ENCODE peak calls at places on chromosomes 6 and 20, in seven cellular contexts. Y, V, T, D, K, U and W are unnamed samples.
A peak's percentile ranks its signal among the peaks of the same experiment; 100 is the strongest.

GRCh38 chr6:159505140-159505922 is 187.7 kb downstream of the SOD2 start:
- DNase-seq in Y (no peak), V (no peak), T (no peak), D (no peak), K (no peak), U (no peak), W (no peak)

GRCh38 chr6:155311076-155311475 is 3.2 kb downstream of the TFB1M start:
- DNase-seq in Y (no peak), V (no peak), T (no peak), D (no peak), K (peak; percentile 60), U (peak; percentile 56), W (no peak)

GRCh38 chr20:63826753-63827152 is 4.3 kb downstream of the ZBTB46 start:
- DNase-seq in Y (no peak), V (no peak), T (no peak), D (no peak), K (no peak), U (no peak), W (no peak)

GRCh38 chr6:16222826-16223225 is 15.6 kb upstream of the GMPR start:
- DNase-seq in Y (no peak), V (no peak), T (no peak), D (no peak), K (no peak), U (no peak), W (no peak)

GRCh38 chr20:34290471-34290870 is 12.7 kb downstream of the AHCY start:
- DNase-seq in Y (no peak), V (no peak), T (no peak), D (no peak), K (no peak), U (no peak), W (no peak)

GRCh38 chr6:82458147-82458546 is 94.5 kb downstream of the TPBG start:
- DNase-seq in Y (no peak), V (no peak), T (no peak), D (no peak), K (no peak), U (peak; percentile 2), W (no peak)

GRCh38 chr20:57231161-57231560 is 35.3 kb downstream of the BMP7 start:
- DNase-seq in Y (no peak), V (no peak), T (no peak), D (no peak), K (no peak), U (no peak), W (no peak)

GRCh38 chr20:31711416-31712111 is 11.1 kb downstream of the BCL2L1 start:
- DNase-seq in Y (no peak), V (no peak), T (no peak), D (no peak), K (no peak), U (no peak), W (no peak)

GRCh38 chr20:33660035-33660684 is 2.0 kb upstream of the C20orf144 start:
- DNase-seq in Y (no peak), V (no peak), T (peak; percentile 42), D (no peak), K (no peak), U (no peak), W (no peak)

GRCh38 chr6:157555795-157556645 is 175.0 kb downstream of the ZDHHC14 start:
- DNase-seq in Y (no peak), V (no peak), T (no peak), D (no peak), K (no peak), U (no peak), W (no peak)

GRCh38 chr6:54086439-54086838 is 24.8 kb upstream of the MLIP start:
- DNase-seq in Y (no peak), V (no peak), T (no peak), D (no peak), K (no peak), U (no peak), W (no peak)

GRCh38 chr6:144219056-144219685 is 66.0 kb upstream of the UTRN start:
- DNase-seq in Y (no peak), V (peak; percentile 25), T (no peak), D (peak; percentile 64), K (no peak), U (peak; percentile 82), W (peak; percentile 59)

GRCh38 chr6:128280960-128281359 is 239.4 kb downstream of the PTPRK start:
- DNase-seq in Y (peak; percentile 42), V (no peak), T (no peak), D (no peak), K (no peak), U (no peak), W (no peak)

GRCh38 chr20:5434116-5434515 is 117.4 kb upstream of the PROKR2 start:
- DNase-seq in Y (no peak), V (no peak), T (no peak), D (no peak), K (no peak), U (no peak), W (no peak)

GRCh38 chr6:37822851-37823682 is 3.5 kb downstream of the ZFAND3 start:
- DNase-seq in Y (no peak), V (no peak), T (no peak), D (peak; percentile 35), K (peak; percentile 79), U (no peak), W (no peak)

GRCh38 chr6:4567141-4567540 is 209.1 kb upstream of the CDYL start:
- DNase-seq in Y (no peak), V (no peak), T (no peak), D (peak; percentile 46), K (no peak), U (peak; percentile 59), W (no peak)

GRCh38 chr6:33628401-33628964 is 7.4 kb downstream of the ITPR3 start:
- DNase-seq in Y (no peak), V (no peak), T (no peak), D (no peak), K (no peak), U (no peak), W (no peak)

GRCh38 chr20:38847840-38848239 is 42.3 kb downstream of the PPP1R16B start:
- DNase-seq in Y (no peak), V (no peak), T (no peak), D (no peak), K (no peak), U (no peak), W (no peak)

GRCh38 chr6:170283212-170284081 is 7.4 kb downstream of the DLL1 start:
- DNase-seq in Y (no peak), V (no peak), T (no peak), D (no peak), K (peak; percentile 25), U (no peak), W (no peak)

GRCh38 chr20:36017034-36017951 is 48.9 kb downstream of the CNBD2 start:
- DNase-seq in Y (no peak), V (no peak), T (peak; percentile 71), D (peak; percentile 53), K (peak; percentile 50), U (peak; percentile 85), W (no peak)
- TF ChIP-seq CTCF in Y (no peak), V (no peak), T (no peak), D (no peak), K (no peak), U (no peak), W (no peak)

DNA sequence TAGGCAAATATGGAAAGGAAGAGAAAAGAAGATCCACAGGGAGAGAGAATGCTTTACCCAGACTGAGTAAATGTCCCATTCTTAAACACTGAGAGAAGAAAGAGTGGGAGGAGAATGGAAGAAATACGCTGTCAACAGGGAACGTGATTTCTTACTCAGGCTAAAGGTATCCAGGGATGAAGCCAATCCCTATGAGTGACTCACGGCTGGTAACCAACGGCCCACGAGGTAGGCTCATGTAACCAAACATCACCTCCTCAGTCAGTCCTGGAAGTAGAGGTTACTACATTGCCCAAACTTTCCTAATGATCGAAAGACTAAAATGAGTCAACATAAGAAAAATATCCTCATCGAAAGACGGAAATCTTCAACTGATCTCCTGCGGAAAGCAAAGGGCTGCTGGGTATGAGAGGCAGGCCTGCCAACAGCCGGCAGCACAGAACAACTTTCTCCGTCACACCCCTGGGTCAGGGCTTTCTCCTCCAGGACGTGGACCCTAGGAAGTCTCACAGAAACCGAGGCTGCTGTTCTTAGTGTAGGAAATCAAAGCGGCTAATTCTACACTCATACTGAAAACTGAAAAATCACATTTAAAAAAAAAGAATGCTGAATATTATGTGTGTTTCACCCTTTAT is 292.6 kb downstream of the GMDS start:
- DNase-seq in Y (no peak), V (no peak), T (no peak), D (peak; percentile 97), K (no peak), U (peak; percentile 98), W (no peak)
- TF ChIP-seq CTCF in Y (no peak), V (no peak), T (no peak), D (no peak), K (no peak), U (peak; percentile 38), W (no peak)

GRCh38 chr20:62135573-62136266 is 7.5 kb downstream of the PSMA7 start:
- DNase-seq in Y (no peak), V (no peak), T (no peak), D (no peak), K (no peak), U (no peak), W (no peak)

GRCh38 chr20:62137478-62138203 is 5.6 kb downstream of the PSMA7 start:
- DNase-seq in Y (no peak), V (no peak), T (no peak), D (no peak), K (no peak), U (no peak), W (no peak)

GRCh38 chr20:62136283-62137091 is 6.7 kb downstream of the PSMA7 start:
- DNase-seq in Y (peak; percentile 67), V (no peak), T (peak; percentile 80), D (peak; percentile 76), K (peak; percentile 77), U (peak; percentile 83), W (peak; percentile 71)

GRCh38 chr20:62138204-62138543 is 5.0 kb downstream of the PSMA7 start:
- DNase-seq in Y (no peak), V (no peak), T (no peak), D (no peak), K (no peak), U (no peak), W (no peak)

DNA sequence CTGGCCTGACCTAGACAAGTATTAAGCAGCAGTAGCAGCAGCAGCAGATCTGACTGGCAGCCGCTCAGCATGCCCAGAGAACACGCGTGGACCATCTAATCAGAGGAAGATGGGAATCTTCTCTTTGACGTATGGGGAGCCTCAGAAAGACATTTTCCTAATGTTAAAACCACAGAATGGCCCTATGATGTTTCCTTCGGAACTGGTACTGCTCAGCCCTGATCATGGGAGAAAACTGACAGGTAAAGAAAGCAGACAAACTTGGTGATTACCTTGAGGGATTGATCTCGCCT is 6.2 kb downstream of the PSMA7 start:
- DNase-seq in Y (no peak), V (no peak), T (no peak), D (no peak), K (no peak), U (no peak), W (no peak)
- TF ChIP-seq CTCF in Y (peak; percentile 21), V (no peak), T (no peak), D (no peak), K (no peak), U (no peak), W (no peak)

DNA sequence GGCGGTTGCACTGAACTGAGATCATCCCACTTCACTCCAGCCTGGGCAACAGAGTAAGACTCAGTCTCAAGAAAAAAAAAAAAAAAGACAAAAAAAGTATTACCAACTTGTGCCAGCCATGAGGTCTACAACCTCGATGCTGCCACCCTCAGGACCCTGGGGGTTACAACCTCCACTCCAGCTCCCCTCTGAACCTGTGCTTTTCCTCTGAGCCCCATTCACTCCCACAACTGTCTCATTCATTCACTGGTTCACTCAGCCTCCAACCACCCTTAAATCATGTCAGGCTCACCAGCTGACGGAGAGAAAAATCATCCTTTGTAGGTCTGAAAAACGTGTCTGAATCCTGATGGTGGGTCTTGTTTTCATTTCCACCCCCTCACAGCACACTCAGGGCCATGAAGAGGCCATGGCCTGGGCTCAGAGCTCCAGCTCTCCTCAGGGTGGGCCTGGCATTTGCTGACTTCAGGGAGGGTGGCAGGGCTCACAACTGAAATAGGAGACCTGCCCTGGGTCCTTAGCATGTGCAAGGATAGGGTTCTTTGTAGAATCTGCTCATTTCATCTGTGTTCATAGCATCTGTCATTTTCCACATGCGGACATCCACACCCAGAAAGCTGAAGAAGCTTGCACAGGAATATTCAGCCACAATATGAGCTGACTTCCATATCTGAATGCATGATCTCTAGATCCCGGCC is 1.9 kb upstream of the ULBP1 start:
- DNase-seq in Y (no peak), V (no peak), T (no peak), D (no peak), K (no peak), U (no peak), W (no peak)
- TF ChIP-seq CTCF in Y (peak; percentile 18), V (peak; percentile 31), T (no peak), D (no peak), K (no peak), U (no peak), W (no peak)